ENCODE peak calls at places on chromosomes 4 and X, in eight cellular contexts. S is erythroblast; E is effector memory CD4-positive, alpha-beta T cell; I is fibroblast of the conjunctiva; R is T-cell; D is M059J; A is Ammon's horn; Q is NCI-H1092 treated with DMSO at 0.1 percent for 48 hours. H is an unnamed sample.

GRCh38 chr4:6724461-6725111 is 8.6 kb downstream of the BLOC1S4 start:
- DNase-seq in S (no peak), E (no peak), I (no peak), R (no peak), D (no peak), A (peak), Q (no peak), H (no peak)

GRCh38 chr4:153651961-153652784 is 31.9 kb upstream of the TLR2 start:
- DNase-seq in S (no peak), E (no peak), I (no peak), R (no peak), D (peak), A (peak), Q (no peak), H (no peak)

GRCh38 chr4:141131738-141132688 is 1.3 kb downstream of the RNF150 start:
- DNase-seq in S (no peak), E (no peak), I (no peak), R (no peak), D (peak), A (peak), Q (no peak), H (no peak)

GRCh38 chr4:143337600-143338287 is 1.1 kb downstream of the GAB1 start:
- DNase-seq in S (peak), E (no peak), I (no peak), R (no peak), D (peak), A (peak), Q (no peak), H (no peak)

GRCh38 chr4:6938237-6938636 is 28.6 kb downstream of the TBC1D14 start:
- DNase-seq in S (no peak), E (no peak), I (no peak), R (no peak), D (peak), A (peak), Q (no peak), H (no peak)

GRCh38 chr4:185599844-185600243 is 64.5 kb upstream of the PDLIM3 start:
- DNase-seq in S (no peak), E (no peak), I (no peak), R (no peak), D (no peak), A (no peak), Q (no peak), H (no peak)

GRCh38 chrX:12930150-12930549 is 23.7 kb downstream of the TLR8 start:
- DNase-seq in S (no peak), E (no peak), I (no peak), R (no peak), D (no peak), A (no peak), Q (no peak), H (no peak)

GRCh38 chrX:48472851-48473717 is 2.9 kb upstream of the FTSJ1 start:
- DNase-seq in S (peak), E (no peak), I (no peak), R (no peak), D (no peak), A (no peak), Q (no peak), H (no peak)

GRCh38 chrX:42442745-42443144 is 335.2 kb downstream of the PPP1R2C start:
- DNase-seq in S (no peak), E (no peak), I (no peak), R (no peak), D (no peak), A (no peak), Q (no peak), H (no peak)

GRCh38 chr4:36243355-36244256 is 708 bp downstream of the ARAP2 start:
- DNase-seq in S (peak), E (peak), I (no peak), R (peak), D (peak), A (peak), Q (no peak), H (peak)

GRCh38 chr4:1381181-1381621 is 25.0 kb downstream of the NKX1-1 start:
- DNase-seq in S (no peak), E (no peak), I (no peak), R (no peak), D (no peak), A (no peak), Q (no peak), H (no peak)

GRCh38 chrX:114272096-114272686 is 311.7 kb upstream of the HTR2C start:
- DNase-seq in S (no peak), E (no peak), I (no peak), R (no peak), D (no peak), A (no peak), Q (no peak), H (no peak)

GRCh38 chr4:128176643-128177042 is 111.0 kb downstream of the PGRMC2 start:
- DNase-seq in S (no peak), E (no peak), I (no peak), R (no peak), D (no peak), A (no peak), Q (no peak), H (no peak)

GRCh38 chr4:6474053-6474568 is 1.7 kb upstream of the PPP2R2C start:
- DNase-seq in S (peak), E (no peak), I (no peak), R (no peak), D (no peak), A (no peak), Q (peak), H (no peak)

GRCh38 chr4:52372269-52372668 is 286.8 kb downstream of the USP46 start:
- DNase-seq in S (no peak), E (no peak), I (no peak), R (no peak), D (no peak), A (no peak), Q (no peak), H (no peak)

GRCh38 chr4:102403115-102403514 is 57.8 kb upstream of the SLC39A8 start:
- DNase-seq in S (no peak), E (no peak), I (no peak), R (no peak), D (no peak), A (no peak), Q (no peak), H (no peak)

GRCh38 chr4:170610464-170610863 is 520.7 kb upstream of the AADAT start:
- DNase-seq in S (no peak), E (no peak), I (no peak), R (no peak), D (no peak), A (no peak), Q (no peak), H (no peak)

GRCh38 chr4:116561717-116562116 is 523.7 kb downstream of the TRAM1L1 start:
- DNase-seq in S (no peak), E (no peak), I (no peak), R (no peak), D (no peak), A (no peak), Q (no peak), H (no peak)

GRCh38 chrX:132173647-132174046 is 45.6 kb downstream of the RAP2C start:
- DNase-seq in S (no peak), E (no peak), I (no peak), R (no peak), D (no peak), A (no peak), Q (no peak), H (no peak)

GRCh38 chr4:189261475-189261874 is 679.2 kb upstream of the FRG1 start:
- DNase-seq in S (no peak), E (no peak), I (no peak), R (no peak), D (no peak), A (no peak), Q (no peak), H (no peak)

GRCh38 chr4:90137545-90137944 is 10.4 kb downstream of the CCSER1 start:
- DNase-seq in S (no peak), E (no peak), I (no peak), R (no peak), D (peak), A (no peak), Q (no peak), H (no peak)

GRCh38 chr4:38837849-38838248 is 18.8 kb downstream of the TLR6 start:
- DNase-seq in S (no peak), E (no peak), I (no peak), R (no peak), D (peak), A (no peak), Q (no peak), H (no peak)

GRCh38 chr4:85879518-85879917 is 404.6 kb downstream of the ARHGAP24 start:
- DNase-seq in S (no peak), E (no peak), I (no peak), R (no peak), D (no peak), A (no peak), Q (no peak), H (no peak)

GRCh38 chr4:4805805-4806345 is 53.6 kb upstream of the MSX1 start:
- DNase-seq in S (no peak), E (no peak), I (no peak), R (no peak), D (no peak), A (no peak), Q (no peak), H (no peak)

GRCh38 chrX:24475480-24475879 is 10.4 kb downstream of the PDK3 start:
- DNase-seq in S (peak), E (no peak), I (no peak), R (no peak), D (no peak), A (no peak), Q (no peak), H (no peak)

GRCh38 chr4:139889194-139889762 is 223.7 kb downstream of the MGST2 start:
- DNase-seq in S (no peak), E (no peak), I (no peak), R (no peak), D (no peak), A (no peak), Q (no peak), H (no peak)